ENCODE peak calls at places on chromosomes 11 and 22, in six cellular contexts. One of them, this sample, is unnamed.

GRCh38 chr11:60863550-60864521 is 3.5 kb upstream of the ZP1 start:
- DNase-seq in M059J: no peak
- DNase-seq in NAMALWA: no peak
- DNase-seq in CD8-positive, alpha-beta T cell: no peak
- DNase-seq in stimulated activated CD8-positive, alpha-beta memory T cell treated with anti-CD3 and anti-CD28 coated beads, Interleukin-7, amount 100 ng/mL, for 1 hour: no peak
- DNase-seq in HTR-8/SVneo: no peak
- DNase-seq in this sample: no peak

GRCh38 chr22:35124674-35125219 is 58.8 kb downstream of the ISX start:
- DNase-seq in CD8-positive, alpha-beta T cell: no peak
- DNase-seq in NAMALWA: no peak
- DNase-seq in HTR-8/SVneo: no peak
- DNase-seq in stimulated activated CD8-positive, alpha-beta memory T cell treated with anti-CD3 and anti-CD28 coated beads, Interleukin-7, amount 100 ng/mL, for 1 hour: no peak
- DNase-seq in M059J: no peak
- DNase-seq in this sample: no peak

GRCh38 chr22:46321387-46321775 is 14.1 kb upstream of the TRMU start:
- DNase-seq in HTR-8/SVneo: no peak
- DNase-seq in CD8-positive, alpha-beta T cell: no peak
- DNase-seq in M059J: no peak
- DNase-seq in stimulated activated CD8-positive, alpha-beta memory T cell treated with anti-CD3 and anti-CD28 coated beads, Interleukin-7, amount 100 ng/mL, for 1 hour: no peak
- DNase-seq in NAMALWA: no peak
- DNase-seq in this sample: no peak

GRCh38 chr11:1834791-1835670 is at the start of gene SYT8:
- DNase-seq in M059J: no peak
- DNase-seq in stimulated activated CD8-positive, alpha-beta memory T cell treated with anti-CD3 and anti-CD28 coated beads, Interleukin-7, amount 100 ng/mL, for 1 hour: no peak
- DNase-seq in HTR-8/SVneo: no peak
- DNase-seq in CD8-positive, alpha-beta T cell: no peak
- DNase-seq in NAMALWA: no peak
- DNase-seq in this sample: no peak

GRCh38 chr22:42994917-42995562 is 19.9 kb downstream of the PACSIN2 start:
- DNase-seq in HTR-8/SVneo: no peak
- DNase-seq in stimulated activated CD8-positive, alpha-beta memory T cell treated with anti-CD3 and anti-CD28 coated beads, Interleukin-7, amount 100 ng/mL, for 1 hour: no peak
- DNase-seq in CD8-positive, alpha-beta T cell: no peak
- DNase-seq in M059J: peak
- DNase-seq in NAMALWA: peak
- DNase-seq in this sample: no peak

GRCh38 chr11:9573775-9574555 is 495 bp downstream of the WEE1 start:
- DNase-seq in stimulated activated CD8-positive, alpha-beta memory T cell treated with anti-CD3 and anti-CD28 coated beads, Interleukin-7, amount 100 ng/mL, for 1 hour: no peak
- DNase-seq in HTR-8/SVneo: no peak
- DNase-seq in NAMALWA: no peak
- DNase-seq in CD8-positive, alpha-beta T cell: no peak
- DNase-seq in M059J: no peak
- DNase-seq in this sample: peak

GRCh38 chr11:2927851-2928604 is 1.2 kb downstream of the PHLDA2 start:
- DNase-seq in stimulated activated CD8-positive, alpha-beta memory T cell treated with anti-CD3 and anti-CD28 coated beads, Interleukin-7, amount 100 ng/mL, for 1 hour: no peak
- DNase-seq in HTR-8/SVneo: peak
- DNase-seq in M059J: peak
- DNase-seq in NAMALWA: no peak
- DNase-seq in CD8-positive, alpha-beta T cell: no peak
- DNase-seq in this sample: no peak

GRCh38 chr11:77418155-77418980 is 55.5 kb downstream of the PAK1 start:
- DNase-seq in M059J: no peak
- DNase-seq in NAMALWA: no peak
- DNase-seq in CD8-positive, alpha-beta T cell: no peak
- DNase-seq in HTR-8/SVneo: no peak
- DNase-seq in stimulated activated CD8-positive, alpha-beta memory T cell treated with anti-CD3 and anti-CD28 coated beads, Interleukin-7, amount 100 ng/mL, for 1 hour: no peak
- DNase-seq in this sample: peak

GRCh38 chr11:46632502-46632901 is 15.1 kb downstream of the ATG13 start:
- DNase-seq in CD8-positive, alpha-beta T cell: no peak
- DNase-seq in HTR-8/SVneo: no peak
- DNase-seq in NAMALWA: no peak
- DNase-seq in M059J: no peak
- DNase-seq in stimulated activated CD8-positive, alpha-beta memory T cell treated with anti-CD3 and anti-CD28 coated beads, Interleukin-7, amount 100 ng/mL, for 1 hour: no peak
- DNase-seq in this sample: no peak

GRCh38 chr22:44259366-44260215 is 53.2 kb downstream of the SHISAL1 start:
- DNase-seq in HTR-8/SVneo: no peak
- DNase-seq in NAMALWA: no peak
- DNase-seq in M059J: no peak
- DNase-seq in stimulated activated CD8-positive, alpha-beta memory T cell treated with anti-CD3 and anti-CD28 coated beads, Interleukin-7, amount 100 ng/mL, for 1 hour: no peak
- DNase-seq in CD8-positive, alpha-beta T cell: no peak
- DNase-seq in this sample: no peak

GRCh38 chr11:62487698-62488551 is 58.7 kb downstream of the AHNAK start:
- DNase-seq in CD8-positive, alpha-beta T cell: no peak
- DNase-seq in M059J: no peak
- DNase-seq in HTR-8/SVneo: no peak
- DNase-seq in stimulated activated CD8-positive, alpha-beta memory T cell treated with anti-CD3 and anti-CD28 coated beads, Interleukin-7, amount 100 ng/mL, for 1 hour: no peak
- DNase-seq in NAMALWA: no peak
- DNase-seq in this sample: no peak

GRCh38 chr11:83172551-83172950 is 15.6 kb downstream of the PCF11 start:
- DNase-seq in M059J: no peak
- DNase-seq in HTR-8/SVneo: no peak
- DNase-seq in stimulated activated CD8-positive, alpha-beta memory T cell treated with anti-CD3 and anti-CD28 coated beads, Interleukin-7, amount 100 ng/mL, for 1 hour: no peak
- DNase-seq in CD8-positive, alpha-beta T cell: no peak
- DNase-seq in NAMALWA: no peak
- DNase-seq in this sample: no peak

GRCh38 chr11:8839306-8839956 is 71.6 kb upstream of the AKIP1 start:
- DNase-seq in NAMALWA: no peak
- DNase-seq in HTR-8/SVneo: no peak
- DNase-seq in stimulated activated CD8-positive, alpha-beta memory T cell treated with anti-CD3 and anti-CD28 coated beads, Interleukin-7, amount 100 ng/mL, for 1 hour: no peak
- DNase-seq in CD8-positive, alpha-beta T cell: no peak
- DNase-seq in M059J: no peak
- DNase-seq in this sample: no peak

GRCh38 chr22:33756508-33756949 is 163.7 kb downstream of the LARGE1 start:
- DNase-seq in M059J: no peak
- DNase-seq in NAMALWA: peak
- DNase-seq in HTR-8/SVneo: no peak
- DNase-seq in stimulated activated CD8-positive, alpha-beta memory T cell treated with anti-CD3 and anti-CD28 coated beads, Interleukin-7, amount 100 ng/mL, for 1 hour: no peak
- DNase-seq in CD8-positive, alpha-beta T cell: no peak
- DNase-seq in this sample: no peak

GRCh38 chr11:21427750-21428149 is 758.4 kb downstream of the NELL1 start:
- DNase-seq in CD8-positive, alpha-beta T cell: no peak
- DNase-seq in M059J: no peak
- DNase-seq in NAMALWA: no peak
- DNase-seq in HTR-8/SVneo: no peak
- DNase-seq in stimulated activated CD8-positive, alpha-beta memory T cell treated with anti-CD3 and anti-CD28 coated beads, Interleukin-7, amount 100 ng/mL, for 1 hour: no peak
- DNase-seq in this sample: peak

GRCh38 chr22:43537019-43537585 is 125.3 kb downstream of the MPPED1 start:
- DNase-seq in CD8-positive, alpha-beta T cell: no peak
- DNase-seq in HTR-8/SVneo: peak
- DNase-seq in stimulated activated CD8-positive, alpha-beta memory T cell treated with anti-CD3 and anti-CD28 coated beads, Interleukin-7, amount 100 ng/mL, for 1 hour: no peak
- DNase-seq in M059J: no peak
- DNase-seq in NAMALWA: peak
- DNase-seq in this sample: no peak

This sample was measured in MM.1S.